ENCODE peak calls at places on chromosomes 13 and 19, in four cellular contexts. Y is B cell, R is dorsolateral prefrontal cortex, X is fibroblast of mammary gland. T is an unnamed sample.

GRCh38 chr13:71721117-71721516 is 145.9 kb downstream of the DACH1 start:
- DNase-seq in Y (no peak), R (no peak), X (no peak), T (no peak)

GRCh38 chr13:112032186-112032835 is 34.6 kb upstream of the SOX1 start:
- DNase-seq in Y (no peak), R (no peak), X (peak; percentile 4), T (no peak)

GRCh38 chr13:64332048-64332447 is 2898.1 kb downstream of the PCDH9 start:
- DNase-seq in Y (no peak), R (no peak), X (no peak), T (no peak)

GRCh38 chr13:23699271-23699670 is 129.1 kb downstream of the TNFRSF19 start:
- DNase-seq in Y (no peak), R (no peak), X (peak; percentile 58), T (no peak)

GRCh38 chr13:40023608-40024577 is 368.4 kb downstream of the COG6 start:
- DNase-seq in Y (no peak), R (no peak), X (peak; percentile 66), T (no peak)

GRCh38 chr13:58823701-58824100 is 1192.2 kb downstream of the PCDH17 start:
- DNase-seq in Y (no peak), R (no peak), X (no peak), T (no peak)

GRCh38 chr13:41610426-41610825 is 153.1 kb downstream of the RGCC start:
- DNase-seq in Y (no peak), R (no peak), X (peak; percentile 91), T (no peak)

GRCh38 chr13:41561179-41561578 is 103.8 kb downstream of the RGCC start:
- DNase-seq in Y (no peak), R (no peak), X (peak; percentile 41), T (no peak)

GRCh38 chr19:3389876-3390361 is 23.5 kb downstream of the NFIC start:
- DNase-seq in Y (no peak), R (no peak), X (peak; percentile 69), T (no peak)

GRCh38 chr13:25575562-25575961 is 203.8 kb downstream of the ATP8A2 start:
- DNase-seq in Y (no peak), R (no peak), X (no peak), T (no peak)

GRCh38 chr19:50427997-50428425 is 4.7 kb upstream of the MYBPC2 start:
- DNase-seq in Y (peak; percentile 79), R (peak; percentile 62), X (peak; percentile 70), T (no peak)

GRCh38 chr13:49635599-49636433 is 7.5 kb downstream of the ARL11 start:
- DNase-seq in Y (peak; percentile 59), R (no peak), X (peak; percentile 72), T (peak; percentile 25)

GRCh38 chr13:90445179-90445578 is 902.3 kb upstream of the MIR17HG start:
- DNase-seq in Y (no peak), R (no peak), X (peak; percentile 88), T (no peak)

GRCh38 chr19:4088975-4089374 is 22.3 kb upstream of the ZBTB7A start:
- DNase-seq in Y (no peak), R (no peak), X (no peak), T (no peak)

GRCh38 chr13:60094385-60095088 is 69.2 kb downstream of the DIAPH3 start:
- DNase-seq in Y (no peak), R (no peak), X (no peak), T (no peak)

GRCh38 chr13:35903075-35903474 is 228.1 kb downstream of the DCLK1 start:
- DNase-seq in Y (no peak), R (no peak), X (no peak), T (no peak)

GRCh38 chr19:3108775-3109174 is 14.6 kb downstream of the GNA11 start:
- DNase-seq in Y (peak; percentile 75), R (no peak), X (peak; percentile 57), T (peak; percentile 60)

GRCh38 chr19:51203941-51204720 is 20.7 kb upstream of the CD33 start:
- DNase-seq in Y (no peak), R (no peak), X (no peak), T (no peak)

GRCh38 chr19:53991224-53992113 is at the start of gene CACNG6:
- DNase-seq in Y (no peak), R (no peak), X (no peak), T (no peak)

GRCh38 chr19:47110521-47111080 is 3.0 kb downstream of the ZC3H4 start:
- DNase-seq in Y (peak; percentile 44), R (no peak), X (no peak), T (no peak)

GRCh38 chr13:114004416-114005205 is 30.7 kb upstream of the C13orf46 start:
- DNase-seq in Y (no peak), R (peak; percentile 18), X (peak; percentile 38), T (no peak)

GRCh38 chr13:111256946-111257345 is 63.5 kb upstream of the TEX29 start:
- DNase-seq in Y (no peak), R (no peak), X (no peak), T (no peak)

GRCh38 chr13:94224670-94225069 is 254.8 kb downstream of the DCT start:
- DNase-seq in Y (no peak), R (no peak), X (no peak), T (no peak)
- TF ChIP-seq CTCF in Y (no peak), R (no peak), X (no peak), T (no peak)

DNA sequence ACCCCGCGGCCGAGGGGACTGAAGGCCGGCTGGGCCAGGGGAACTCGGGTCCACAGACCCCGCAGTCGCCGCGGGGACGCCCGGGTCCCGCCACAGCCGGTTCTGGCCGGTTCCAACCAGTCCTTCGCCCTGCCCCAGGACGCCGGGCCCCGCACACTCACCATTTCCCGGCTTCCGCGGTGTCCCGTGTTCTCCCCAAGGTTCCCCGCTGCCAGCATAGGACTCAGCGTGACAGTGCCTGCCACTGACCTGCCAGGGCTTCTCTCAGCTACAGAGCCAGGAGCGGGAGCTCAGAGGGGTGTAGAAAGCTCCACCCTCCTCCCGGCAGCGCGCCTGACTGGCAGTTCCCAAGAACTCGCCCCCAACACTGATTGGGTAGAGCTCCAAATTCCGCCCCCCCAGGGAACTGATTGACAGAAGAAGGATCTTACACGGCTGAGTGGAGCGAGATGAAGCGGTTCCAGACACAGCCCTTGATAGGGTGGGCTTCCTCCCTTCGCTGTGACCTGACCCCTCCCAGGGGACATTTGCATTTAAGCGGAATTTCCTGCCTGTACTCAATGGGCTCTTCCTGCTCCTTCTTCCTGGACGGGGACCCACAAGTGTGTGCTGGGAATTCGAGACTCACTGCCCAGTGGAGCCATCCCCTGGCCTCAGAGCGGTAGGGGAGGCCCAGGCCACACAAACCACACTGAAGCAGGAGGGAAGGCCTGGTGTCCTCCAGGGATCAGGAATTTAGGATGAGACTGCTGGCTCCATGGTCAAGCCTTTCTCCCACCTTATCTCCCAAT is at the start of gene ZNF442:
- DNase-seq in Y (peak; percentile 90), R (peak; percentile 83), X (peak; percentile 93), T (peak; percentile 75)
- TF ChIP-seq CTCF in Y (peak; percentile 24), R (peak; percentile 63), X (peak; percentile 69), T (no peak)

GRCh38 chr19:20367811-20368294 is 197.7 kb downstream of the ZNF737 start:
- DNase-seq in Y (no peak), R (no peak), X (no peak), T (no peak)
- TF ChIP-seq CTCF in Y (no peak), R (no peak), X (no peak), T (no peak)

GRCh38 chr19:6963937-6964336 is 57.3 kb downstream of the MBD3L2B start:
- DNase-seq in Y (no peak), R (no peak), X (no peak), T (peak; percentile 33)
- TF ChIP-seq CTCF in Y (peak; percentile 57), R (peak; percentile 41), X (peak; percentile 30), T (peak; percentile 70)

DNA sequence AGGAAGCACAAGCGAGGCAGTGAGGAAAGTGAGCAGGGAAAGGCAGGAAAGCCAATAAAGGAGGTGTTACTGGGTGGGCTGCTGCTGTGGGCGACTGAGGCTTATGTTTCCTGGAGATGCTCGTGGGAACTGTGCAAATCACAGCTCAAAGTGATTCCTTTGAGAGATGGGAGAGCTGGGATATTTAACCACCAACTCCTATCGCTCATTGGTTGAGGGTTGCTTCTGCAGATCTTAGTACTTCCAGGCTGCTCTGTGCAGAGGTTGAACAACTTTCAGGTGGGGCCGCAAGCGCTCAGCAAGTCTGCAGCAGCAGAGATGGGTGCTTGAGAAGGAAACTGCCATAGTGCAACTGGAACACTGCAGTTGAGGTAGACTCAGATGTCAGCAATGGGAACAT is 8.4 kb downstream of the PCDH8 start:
- DNase-seq in Y (no peak), R (no peak), X (no peak), T (no peak)
- TF ChIP-seq CTCF in Y (no peak), R (no peak), X (no peak), T (no peak)

T was measured in natural killer cell.